ENCODE peak calls at places on chromosomes 6 and 20, in seven cellular contexts. W, X, J, L, D, G and O are unnamed samples.

GRCh38 chr20:2873747-2874041 is 413 bp downstream of the PTPRA start:
- DNase-seq in W (peak), X (no peak), J (peak), L (peak), D (peak), G (no peak), O (no peak)

GRCh38 chr6:20830576-20830975 is 296.3 kb downstream of the CDKAL1 start:
- DNase-seq in W (no peak), X (no peak), J (no peak), L (no peak), D (no peak), G (no peak), O (no peak)

GRCh38 chr6:16712931-16713484 is 48.3 kb downstream of the ATXN1 start:
- DNase-seq in W (no peak), X (peak), J (no peak), L (peak), D (no peak), G (peak), O (peak)

GRCh38 chr6:11804135-11804534 is 25.5 kb upstream of the ADTRP start:
- DNase-seq in W (no peak), X (no peak), J (no peak), L (no peak), D (no peak), G (no peak), O (no peak)

GRCh38 chr6:74250161-74250560 is 554.2 kb downstream of the CD109 start:
- DNase-seq in W (no peak), X (no peak), J (no peak), L (no peak), D (no peak), G (no peak), O (no peak)

GRCh38 chr6:14079433-14079832 is 38.1 kb upstream of the CD83 start:
- DNase-seq in W (no peak), X (no peak), J (no peak), L (no peak), D (no peak), G (no peak), O (no peak)

GRCh38 chr6:16883414-16883813 is 122.2 kb upstream of the ATXN1 start:
- DNase-seq in W (no peak), X (no peak), J (no peak), L (no peak), D (no peak), G (no peak), O (no peak)

GRCh38 chr6:37630281-37630799 is 67.3 kb downstream of the MDGA1 start:
- DNase-seq in W (no peak), X (peak), J (peak), L (no peak), D (no peak), G (peak), O (peak)

GRCh38 chr6:35140991-35141720 is at the start of gene TCP11:
- DNase-seq in W (peak), X (no peak), J (peak), L (peak), D (peak), G (peak), O (no peak)

GRCh38 chr6:38459291-38459690 is 180.4 kb downstream of the BTBD9 start:
- DNase-seq in W (no peak), X (peak), J (no peak), L (no peak), D (no peak), G (peak), O (no peak)

GRCh38 chr6:141677598-141678211 is 455.0 kb upstream of the GJE1 start:
- DNase-seq in W (no peak), X (peak), J (no peak), L (no peak), D (peak), G (peak), O (no peak)

GRCh38 chr20:62708591-62709536 is at the start of gene NTSR1:
- DNase-seq in W (no peak), X (peak), J (no peak), L (no peak), D (no peak), G (no peak), O (no peak)

GRCh38 chr6:100144991-100145390 is 151.0 kb upstream of the MCHR2 start:
- DNase-seq in W (no peak), X (no peak), J (no peak), L (no peak), D (no peak), G (no peak), O (no peak)

GRCh38 chr20:31551581-31552081 is 37.4 kb downstream of the HM13 start:
- DNase-seq in W (no peak), X (no peak), J (no peak), L (no peak), D (no peak), G (no peak), O (no peak)

GRCh38 chr6:27502508-27503435 is 29.9 kb upstream of the ZNF184 start:
- DNase-seq in W (peak), X (peak), J (peak), L (peak), D (no peak), G (peak), O (no peak)

GRCh38 chr6:49430187-49430586 is 32.9 kb downstream of the MMUT start:
- DNase-seq in W (no peak), X (peak), J (no peak), L (no peak), D (no peak), G (no peak), O (no peak)

GRCh38 chr20:13857961-13858360 is 73.1 kb downstream of the NDUFAF5 start:
- DNase-seq in W (no peak), X (no peak), J (no peak), L (no peak), D (no peak), G (no peak), O (no peak)

GRCh38 chr6:81241717-81242116 is 510.8 kb downstream of the TENT5A start:
- DNase-seq in W (no peak), X (peak), J (no peak), L (no peak), D (peak), G (no peak), O (no peak)

GRCh38 chr6:76326866-76327265 is 254.4 kb upstream of the IMPG1 start:
- DNase-seq in W (no peak), X (no peak), J (no peak), L (no peak), D (no peak), G (no peak), O (no peak)

GRCh38 chr20:20360464-20360863 is 7.4 kb upstream of the INSM1 start:
- DNase-seq in W (no peak), X (peak), J (peak), L (peak), D (peak), G (peak), O (no peak)

GRCh38 chr20:41746635-41747034 is 128.5 kb upstream of the CHD6 start:
- DNase-seq in W (no peak), X (no peak), J (no peak), L (no peak), D (no peak), G (no peak), O (no peak)

GRCh38 chr20:15236812-15237211 is 899.4 kb upstream of the FLRT3 start:
- DNase-seq in W (no peak), X (peak), J (peak), L (peak), D (peak), G (no peak), O (no peak)

DNA sequence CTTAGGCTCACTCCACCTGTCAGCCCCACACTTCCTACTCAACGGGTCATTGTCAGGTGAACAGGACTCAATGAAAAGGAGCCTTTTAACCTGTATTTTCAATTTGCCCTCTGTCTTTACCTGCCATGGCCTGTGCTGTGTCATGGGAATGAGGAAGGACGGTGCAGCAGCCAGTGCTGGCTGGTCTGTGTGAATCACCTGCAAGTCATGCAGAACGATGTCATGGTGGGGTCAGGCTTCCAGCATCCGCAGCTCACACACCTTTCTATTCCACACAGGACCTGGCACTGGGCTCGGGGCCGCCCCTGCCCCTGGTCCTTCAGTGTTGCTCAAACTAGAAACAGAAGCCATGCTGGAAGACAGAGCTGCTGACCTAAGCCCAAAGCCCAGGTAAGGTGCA is 188.7 kb upstream of the GMDS start:
- DNase-seq in W (no peak), X (no peak), J (no peak), L (no peak), D (no peak), G (no peak), O (no peak)
- TF ChIP-seq EP300 in W (no peak), X (no peak), J (no peak), L (no peak), D (no peak), G (no peak), O (no peak)

DNA sequence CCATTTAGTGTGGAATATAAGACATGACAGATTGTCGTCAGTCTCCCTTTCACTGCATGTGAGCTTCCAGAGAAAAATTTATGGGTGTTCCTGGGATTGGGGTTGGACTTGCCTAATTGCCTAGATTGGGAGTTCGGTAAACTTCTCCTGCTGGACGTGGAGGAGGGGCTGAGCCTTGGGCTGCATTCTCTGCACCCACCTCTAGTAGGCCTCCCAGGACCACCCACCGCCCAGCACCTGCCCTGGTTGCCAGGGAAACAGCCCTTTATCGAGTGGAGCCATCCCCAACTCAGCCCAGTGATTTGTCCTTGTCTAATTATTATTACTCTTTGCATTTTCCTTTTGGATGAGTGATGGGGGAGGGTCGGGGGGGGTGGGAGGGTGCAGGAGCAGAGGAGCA is 104.3 kb downstream of the DHX35 start:
- DNase-seq in W (no peak), X (no peak), J (no peak), L (no peak), D (peak), G (peak), O (no peak)
- TF ChIP-seq EP300 in W (no peak), X (no peak), J (no peak), L (no peak), D (no peak), G (no peak), O (no peak)

DNA sequence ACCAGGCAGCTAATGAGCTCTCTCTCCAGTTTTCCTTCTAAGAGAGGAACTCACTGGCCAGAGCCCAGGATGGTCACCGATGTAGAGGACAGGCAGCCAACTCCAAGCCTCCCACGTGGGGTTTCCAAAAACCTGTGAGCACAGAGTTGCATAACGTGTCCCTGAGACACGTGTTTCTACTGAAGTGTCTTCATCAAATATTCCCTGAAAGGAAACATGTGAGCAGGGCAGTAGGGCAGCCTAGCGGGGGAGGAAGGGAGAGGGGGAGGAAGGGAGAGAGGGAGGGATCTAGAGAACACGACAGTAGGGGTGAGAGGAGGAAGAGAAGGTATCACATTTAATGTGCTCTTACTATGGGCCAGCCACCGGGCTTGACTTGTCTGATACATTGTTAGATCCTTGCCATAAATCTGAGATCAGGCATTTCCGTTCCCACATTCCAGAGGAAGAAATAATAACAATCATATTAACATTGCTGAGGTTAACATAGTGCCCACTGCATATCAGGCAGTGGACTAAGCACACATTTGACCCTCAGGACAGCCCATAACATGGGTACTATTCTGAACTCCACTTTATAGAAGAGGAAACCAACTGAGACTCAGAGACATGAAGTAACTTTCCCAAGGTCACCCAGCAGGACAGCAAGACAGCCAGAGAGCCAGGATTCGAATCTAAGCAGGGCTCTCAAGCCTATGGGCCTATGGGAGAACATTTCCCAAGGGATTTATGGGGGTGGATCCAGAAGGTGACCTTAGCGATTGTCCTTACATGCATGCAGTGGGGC is 4.5 kb upstream of the SYS1 start:
- DNase-seq in W (peak), X (no peak), J (peak), L (peak), D (no peak), G (peak), O (peak)
- TF ChIP-seq EP300 in W (peak), X (no peak), J (peak), L (no peak), D (no peak), G (no peak), O (peak)

DNA sequence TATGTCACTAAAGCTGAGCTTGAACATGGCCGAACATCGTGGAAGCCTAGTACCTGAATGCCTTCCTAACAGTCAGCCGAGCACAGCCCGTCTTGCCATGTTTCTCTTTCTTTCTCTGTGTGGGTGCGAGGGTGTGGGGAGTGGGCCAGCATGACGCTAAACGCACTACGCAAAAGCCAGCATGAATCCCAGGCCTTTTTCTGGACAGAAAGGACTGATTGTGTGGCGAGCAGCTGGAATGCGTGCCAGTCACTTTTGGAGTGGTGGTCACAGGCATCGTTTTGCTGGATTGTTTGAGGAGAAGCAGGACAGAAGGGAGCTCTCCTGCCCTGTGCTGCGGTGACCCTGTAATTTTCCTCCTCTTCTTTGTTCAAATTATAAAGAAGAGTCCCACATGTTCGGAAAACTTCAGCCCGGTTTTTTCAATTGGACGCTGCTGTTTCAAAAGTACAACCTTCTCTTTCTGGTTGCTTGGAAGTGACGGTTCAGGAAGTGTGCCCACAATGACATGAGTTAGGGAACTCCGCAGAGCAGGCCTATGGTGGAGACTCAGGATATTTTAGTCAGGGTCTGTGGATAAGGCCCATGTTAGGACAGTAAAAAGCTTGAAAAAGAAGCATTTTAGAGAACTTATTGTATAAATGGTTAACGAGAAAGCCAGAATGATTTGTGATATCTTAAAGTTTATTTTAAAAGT is 54.3 kb downstream of the PDE7B start:
- DNase-seq in W (no peak), X (no peak), J (no peak), L (no peak), D (no peak), G (no peak), O (no peak)
- TF ChIP-seq EP300 in W (no peak), X (no peak), J (no peak), L (no peak), D (no peak), G (no peak), O (no peak)

GRCh38 chr6:26322645-26323482 is 42.1 kb upstream of the BTN3A2 start:
- DNase-seq in W (peak), X (peak), J (no peak), L (peak), D (peak), G (peak), O (no peak)
- TF ChIP-seq EP300 in W (no peak), X (no peak), J (no peak), L (no peak), D (no peak), G (peak), O (no peak)